ENCODE peak calls at places on chromosomes 7 and 10, in eight cellular contexts. Q is iPS DF 6.9; B is body of pancreas; T is effector memory CD4-positive, alpha-beta T cell; G is gastrocnemius medialis; M is fibroblast of lung; Y is IMR-90; U is sigmoid colon. J is an unnamed sample.
A peak's percentile ranks its signal among the peaks of the same experiment; 100 is the strongest.

GRCh38 chr10:14751576-14752330 is 22.9 kb downstream of the FAM107B start:
- DNase-seq in Q (peak; percentile 1), B (peak; percentile 54), T (no peak), G (peak; percentile 69), M (no peak), Y (peak; percentile 26), U (peak; percentile 89), J (no peak)

GRCh38 chr10:84204610-84205009 is 10.3 kb downstream of the CDHR1 start:
- DNase-seq in Q (no peak), B (no peak), T (no peak), G (no peak), M (no peak), Y (no peak), U (no peak), J (no peak)

GRCh38 chr7:55308186-55308929 is 56.8 kb upstream of the LANCL2 start:
- DNase-seq in Q (no peak), B (no peak), T (no peak), G (no peak), M (peak; percentile 98), Y (peak; percentile 87), U (no peak), J (no peak)

GRCh38 chr10:30357806-30358205 is 8.7 kb upstream of the MTPAP start:
- DNase-seq in Q (no peak), B (no peak), T (no peak), G (no peak), M (no peak), Y (no peak), U (no peak), J (no peak)

GRCh38 chr7:51209426-51209825 is 107.2 kb downstream of the COBL start:
- DNase-seq in Q (no peak), B (no peak), T (no peak), G (no peak), M (no peak), Y (no peak), U (no peak), J (no peak)

GRCh38 chr10:87546221-87546620 is 41.5 kb downstream of the MINPP1 start:
- DNase-seq in Q (no peak), B (no peak), T (no peak), G (no peak), M (no peak), Y (no peak), U (no peak), J (no peak)

GRCh38 chr10:12637649-12638048 is 288.3 kb downstream of the CAMK1D start:
- DNase-seq in Q (no peak), B (no peak), T (no peak), G (no peak), M (no peak), Y (no peak), U (no peak), J (no peak)

GRCh38 chr7:39085590-39086049 is 107.9 kb downstream of the POU6F2 start:
- DNase-seq in Q (no peak), B (no peak), T (no peak), G (no peak), M (no peak), Y (no peak), U (no peak), J (no peak)

GRCh38 chr7:5691536-5692090 is 89.8 kb downstream of the RNF216 start:
- DNase-seq in Q (no peak), B (no peak), T (no peak), G (no peak), M (peak; percentile 35), Y (no peak), U (no peak), J (no peak)

GRCh38 chr7:104133238-104133637 is 74.6 kb downstream of the ORC5 start:
- DNase-seq in Q (no peak), B (no peak), T (no peak), G (no peak), M (no peak), Y (no peak), U (no peak), J (no peak)

GRCh38 chr7:7895004-7895650 is 73.5 kb upstream of the GLCCI1 start:
- DNase-seq in Q (no peak), B (peak; percentile 41), T (no peak), G (no peak), M (no peak), Y (no peak), U (no peak), J (no peak)

DNA sequence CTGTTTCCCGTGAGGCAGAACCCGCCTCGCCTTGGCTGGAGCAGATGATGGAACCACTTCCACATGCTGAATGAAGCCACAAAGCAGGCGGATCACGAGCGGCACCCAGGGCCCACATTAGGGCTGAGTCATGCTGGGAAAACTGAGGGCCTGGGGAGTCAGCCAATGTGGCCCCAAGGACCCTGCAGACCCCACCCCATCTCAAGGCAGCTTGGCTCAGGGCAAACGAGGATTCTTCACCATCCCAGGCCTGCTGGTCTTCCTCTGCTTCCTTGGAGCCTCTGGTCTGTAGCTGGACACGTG is 488.0 kb downstream of the DNAJB6 start:
- DNase-seq in Q (no peak), B (no peak), T (no peak), G (no peak), M (no peak), Y (no peak), U (peak; percentile 21), J (no peak)
- H3K9me3 ChIP-seq in Q (peaks cover 37% of the 10 kb centered on the region), B (no peaks in the 10 kb centered on the region), T (no peaks in the 10 kb centered on the region), G (no peaks in the 10 kb centered on the region), M (peaks cover 3% of the 10 kb centered on the region), Y (peaks cover 66% of the 10 kb centered on the region), U (no peaks in the 10 kb centered on the region), J (no peaks in the 10 kb centered on the region)

GRCh38 chr10:61964949-61965693 is 63.6 kb downstream of the ARID5B start:
- DNase-seq in Q (no peak), B (no peak), T (no peak), G (no peak), M (no peak), Y (no peak), U (no peak), J (no peak)

GRCh38 chr10:61967298-61967697 is 65.8 kb downstream of the ARID5B start:
- DNase-seq in Q (no peak), B (no peak), T (no peak), G (no peak), M (no peak), Y (no peak), U (no peak), J (no peak)

GRCh38 chr10:61964059-61964709 is 62.7 kb downstream of the ARID5B start:
- DNase-seq in Q (no peak), B (no peak), T (no peak), G (no peak), M (peak; percentile 15), Y (peak; percentile 41), U (no peak), J (no peak)

GRCh38 chr10:61963669-61964058 is 62.2 kb downstream of the ARID5B start:
- DNase-seq in Q (no peak), B (no peak), T (no peak), G (no peak), M (no peak), Y (no peak), U (no peak), J (no peak)

GRCh38 chr10:61965694-61966284 is 64.3 kb downstream of the ARID5B start:
- DNase-seq in Q (no peak), B (no peak), T (no peak), G (no peak), M (no peak), Y (no peak), U (no peak), J (no peak)
- H3K4me1 ChIP-seq in Q (no peaks in the 10 kb centered on the region), B (peaks cover 6% of the 10 kb centered on the region), T (peaks cover 2% of the 10 kb centered on the region), G (peaks cover 42% of the 10 kb centered on the region), M (peaks cover 5% of the 10 kb centered on the region), Y (peaks cover 13% of the 10 kb centered on the region), U (peaks cover 30% of the 10 kb centered on the region), J (peaks cover 12% of the 10 kb centered on the region)

GRCh38 chr10:91604936-91605534 is 27.8 kb downstream of the PPP1R3C start:
- DNase-seq in Q (no peak), B (no peak), T (no peak), G (no peak), M (peak; percentile 85), Y (peak; percentile 79), U (no peak), J (no peak)
- H3K27ac ChIP-seq in Q (no peak overlapping the region), B (peak overlapping the region; percentile 25), T (no peak overlapping the region), G (no peak overlapping the region), M (peak overlapping the region; percentile 49), Y (peak overlapping the region; percentile 68), U (peak overlapping the region; percentile 19), J (no peak overlapping the region)

GRCh38 chr7:42212541-42213090 is 24.4 kb downstream of the GLI3 start:
- DNase-seq in Q (no peak), B (no peak), T (no peak), G (no peak), M (no peak), Y (no peak), U (no peak), J (no peak)
- H3K9me3 ChIP-seq in Q (no peaks in the 10 kb centered on the region), B (no peaks in the 10 kb centered on the region), T (no peaks in the 10 kb centered on the region), G (no peaks in the 10 kb centered on the region), M (no peaks in the 10 kb centered on the region), Y (no peaks in the 10 kb centered on the region), U (no peaks in the 10 kb centered on the region), J (no peaks in the 10 kb centered on the region)

GRCh38 chr7:103132995-103133688 is 15.8 kb downstream of the NAPEPLD start:
- DNase-seq in Q (no peak), B (no peak), T (no peak), G (no peak), M (no peak), Y (no peak), U (no peak), J (no peak)
- H3K4me1 ChIP-seq in Q (no peaks in the 10 kb centered on the region), B (peaks cover 19% of the 10 kb centered on the region), T (no peaks in the 10 kb centered on the region), G (peaks cover 5% of the 10 kb centered on the region), M (no peaks in the 10 kb centered on the region), Y (peaks cover 1% of the 10 kb centered on the region), U (no peaks in the 10 kb centered on the region), J (no peaks in the 10 kb centered on the region)

DNA sequence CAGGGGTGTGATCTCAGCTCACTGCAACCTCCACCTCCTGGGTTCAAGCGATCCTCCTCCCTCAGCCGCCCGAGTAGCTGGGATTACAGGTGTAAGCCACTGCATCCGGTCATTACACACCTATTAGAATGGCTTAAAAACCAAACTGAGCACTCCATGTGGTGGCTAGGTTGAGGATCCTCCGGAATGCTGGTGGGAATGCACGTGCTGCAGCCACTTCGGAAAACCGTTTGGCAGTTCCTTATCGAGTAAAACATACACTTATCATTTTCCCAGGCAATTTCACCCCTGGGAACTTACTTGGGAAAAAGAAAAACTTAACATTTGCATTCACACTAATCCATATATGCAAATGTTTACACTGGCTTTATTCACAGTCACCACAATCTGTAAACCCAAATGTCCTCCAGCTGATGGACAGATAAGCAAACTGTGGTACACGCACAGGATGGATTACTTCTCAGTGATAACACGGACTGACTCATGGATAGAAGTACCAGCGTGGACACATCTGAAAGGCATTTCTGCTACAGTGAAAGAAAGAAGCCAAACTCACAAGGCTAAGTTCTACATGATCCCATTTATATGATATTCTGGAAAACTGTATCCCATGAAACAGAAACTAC is 20.4 kb downstream of the RFC2 start:
- DNase-seq in Q (no peak), B (no peak), T (no peak), G (no peak), M (peak; percentile 84), Y (peak; percentile 99), U (no peak), J (no peak)
- H3K27ac ChIP-seq in Q (no peak overlapping the region), B (no peak overlapping the region), T (no peak overlapping the region), G (no peak overlapping the region), M (peak overlapping the region; percentile 52), Y (peak overlapping the region; percentile 48), U (no peak overlapping the region), J (no peak overlapping the region)